ENCODE peak calls at places on chromosomes 12 and 14, in four cellular contexts. T is brain microvascular endothelial cell, U is body of pancreas, V is islet precursor cell. G is an unnamed sample.

GRCh38 chr12:115296613-115297012 is 612.6 kb upstream of the TBX3 start:
- DNase-seq in T (no peak), U (no peak), V (no peak), G (no peak)

GRCh38 chr12:122201381-122201780 is 2.1 kb upstream of the B3GNT4 start:
- DNase-seq in T (no peak), U (no peak), V (no peak), G (no peak)

GRCh38 chr14:100577321-100577985 is 9.8 kb downstream of the BEGAIN start:
- DNase-seq in T (no peak), U (no peak), V (no peak), G (no peak)

GRCh38 chr12:74227846-74228545 is 309.6 kb upstream of the ATXN7L3B start:
- DNase-seq in T (no peak), U (no peak), V (no peak), G (no peak)

GRCh38 chr12:121388421-121388981 is 11.4 kb upstream of the RNF34 start:
- DNase-seq in T (peak; percentile 60), U (no peak), V (peak; percentile 88), G (no peak)

GRCh38 chr12:77882709-77883108 is 52.0 kb downstream of the NAV3 start:
- DNase-seq in T (no peak), U (no peak), V (no peak), G (no peak)

GRCh38 chr14:90551070-90551704 is 154.4 kb downstream of the CALM1 start:
- DNase-seq in T (peak; percentile 39), U (no peak), V (no peak), G (no peak)

GRCh38 chr14:49950275-49951250 is 57.7 kb downstream of the ARF6 start:
- DNase-seq in T (no peak), U (peak; percentile 74), V (no peak), G (no peak)

GRCh38 chr12:104846056-104846762 is 111.9 kb downstream of the SLC41A2 start:
- DNase-seq in T (peak; percentile 16), U (no peak), V (no peak), G (no peak)

GRCh38 chr14:75452900-75453816 is 25.3 kb downstream of the JDP2 start:
- DNase-seq in T (peak; percentile 62), U (peak; percentile 68), V (peak; percentile 100), G (no peak)

GRCh38 chr12:76341436-76342030 is 6.7 kb downstream of the BBS10 start:
- DNase-seq in T (no peak), U (no peak), V (no peak), G (no peak)

GRCh38 chr12:110786012-110786411 is 43.3 kb upstream of the PPP1CC start:
- DNase-seq in T (no peak), U (no peak), V (no peak), G (no peak)

GRCh38 chr12:119412811-119413794 is 78.6 kb downstream of the CCDC60 start:
- DNase-seq in T (peak; percentile 71), U (peak; percentile 62), V (peak; percentile 90), G (peak; percentile 1)

GRCh38 chr12:20624718-20625117 is 70.4 kb upstream of the SLCO1C1 start:
- DNase-seq in T (peak; percentile 36), U (no peak), V (peak; percentile 77), G (no peak)

GRCh38 chr12:90304231-90304630 is 595.6 kb upstream of the ATP2B1 start:
- DNase-seq in T (no peak), U (no peak), V (no peak), G (no peak)

GRCh38 chr12:113396200-113396599 is 7.5 kb downstream of the SDS start:
- DNase-seq in T (no peak), U (no peak), V (no peak), G (no peak)

GRCh38 chr14:103007555-103007954 is 49.8 kb downstream of the CDC42BPB start:
- DNase-seq in T (no peak), U (no peak), V (no peak), G (no peak)

GRCh38 chr14:90726656-90727055 is 89.6 kb downstream of the TTC7B start:
- DNase-seq in T (peak; percentile 60), U (peak; percentile 46), V (peak; percentile 71), G (no peak)

GRCh38 chr12:76539727-76540126 is 19.8 kb downstream of the OSBPL8 start:
- DNase-seq in T (no peak), U (no peak), V (no peak), G (no peak)

GRCh38 chr14:51095854-51096823 is 1.2 kb upstream of the TRIM9 start:
- DNase-seq in T (peak; percentile 54), U (peak; percentile 23), V (no peak), G (no peak)